ENCODE peak calls at places on chromosomes 11 and 22, in eight cellular contexts. I is CD4-positive, CD25-positive, alpha-beta regulatory T cell; G is activated CD8-positive, alpha-beta memory T cell treated with anti-CD3 and anti-CD28 coated beads, Interleukin-2, amount 10 ng/mL, durations not matched to agents 7 days and 5 days; Q is stimulated activated naive CD8-positive, alpha-beta T cell treated with anti-CD3 and anti-CD28 coated beads, Interleukin-15, amount 100 ng/mL, for 72 hours; B is body of pancreas; L is stimulated activated memory B cell treated with anti-CD40 and anti-IgM and Interleukin-4, amounts not matched to agents 10 μg/mL and 1 μg/mL and 100 μg/mL, for 72 hours; X is naive thymus-derived CD4-positive, alpha-beta T cell; U is pancreas. T is an unnamed sample.

GRCh38 chr22:45923812-45924211 is 53.1 kb downstream of the WNT7B start:
- ATAC-seq in I (no peak), G (no peak), Q (no peak), B (peak), L (no peak), X (no peak), U (peak), T (no peak)

GRCh38 chr11:33179431-33179830 is 18.2 kb upstream of the CSTF3 start:
- ATAC-seq in I (no peak), G (peak), Q (peak), B (no peak), L (no peak), X (no peak), U (no peak), T (peak)

GRCh38 chr11:114815176-114815575 is 136.8 kb downstream of the NXPE2 start:
- ATAC-seq in I (no peak), G (no peak), Q (no peak), B (no peak), L (no peak), X (no peak), U (no peak), T (no peak)

GRCh38 chr11:86486261-86487030 is 111.8 kb downstream of the CCDC81 start:
- ATAC-seq in I (peak), G (peak), Q (peak), B (no peak), L (peak), X (peak), U (peak), T (no peak)

GRCh38 chr22:40818192-40818746 is 877 bp downstream of the SLC25A17 start:
- ATAC-seq in I (peak), G (peak), Q (no peak), B (no peak), L (no peak), X (no peak), U (no peak), T (peak)

GRCh38 chr11:6586434-6587359 is 16.7 kb downstream of the RRP8 start:
- ATAC-seq in I (no peak), G (no peak), Q (peak), B (no peak), L (no peak), X (no peak), U (no peak), T (no peak)

GRCh38 chr11:74310857-74311256 is 583 bp downstream of the P4HA3 start:
- ATAC-seq in I (no peak), G (no peak), Q (peak), B (no peak), L (no peak), X (no peak), U (no peak), T (no peak)

GRCh38 chr11:47415091-47415854 is 6.9 kb downstream of the SLC39A13 start:
- ATAC-seq in I (no peak), G (no peak), Q (peak), B (no peak), L (no peak), X (no peak), U (no peak), T (no peak)

GRCh38 chr11:110091995-110092576 is 1.1 kb upstream of the ZC3H12C start:
- ATAC-seq in I (no peak), G (no peak), Q (no peak), B (no peak), L (no peak), X (no peak), U (peak), T (no peak)

GRCh38 chr22:30007361-30007760 is 72.9 kb upstream of the HORMAD2 start:
- ATAC-seq in I (no peak), G (no peak), Q (no peak), B (no peak), L (no peak), X (no peak), U (no peak), T (no peak)